ENCODE peak calls at places on chromosomes 11 and 22, in ten cellular contexts. R is activated T-cell treated with anti-CD3 and anti-CD28 coated beads, Interleukin-2, amount 50 U/mL, for 1 hour; X is kidney tubule cell; P is AG10803; L is effector memory CD8-positive, alpha-beta T cell; S is AG09319; Y is COR-L47; E is HCEC 1CT; T is anterior cingulate cortex; G is NCI-H748 treated with DMSO at 0.1 percent for 48 hours. K is an unnamed sample.

GRCh38 chr22:38348751-38349496 is 31.7 kb upstream of the CSNK1E start:
- DNase-seq in R (no peak), X (no peak), P (no peak), L (no peak), S (no peak), Y (no peak), E (no peak), T (no peak), G (no peak), K (no peak)

GRCh38 chr11:106131998-106132397 is 54.5 kb downstream of the AASDHPPT start:
- DNase-seq in R (no peak), X (peak; percentile 4), P (no peak), L (no peak), S (no peak), Y (no peak), E (no peak), T (no peak), G (no peak), K (no peak)

GRCh38 chr11:12497431-12497830 is 120.1 kb downstream of the PARVA start:
- DNase-seq in R (no peak), X (no peak), P (no peak), L (no peak), S (no peak), Y (peak; percentile 47), E (no peak), T (no peak), G (no peak), K (no peak)

GRCh38 chr11:12917830-12918229 is 91.3 kb upstream of the RASSF10 start:
- DNase-seq in R (no peak), X (no peak), P (no peak), L (no peak), S (no peak), Y (no peak), E (no peak), T (no peak), G (no peak), K (no peak)

GRCh38 chr11:116874251-116874650 is 36.8 kb upstream of the APOA1 start:
- DNase-seq in R (no peak), X (no peak), P (no peak), L (no peak), S (no peak), Y (no peak), E (peak; percentile 20), T (no peak), G (no peak), K (no peak)

GRCh38 chr11:62556102-62556871 is 9.7 kb upstream of the AHNAK start:
- DNase-seq in R (peak; percentile 77), X (peak; percentile 98), P (peak; percentile 95), L (peak; percentile 84), S (peak; percentile 91), Y (no peak), E (peak; percentile 98), T (peak; percentile 81), G (no peak), K (peak; percentile 92)

GRCh38 chr11:70104961-70105360 is 26.8 kb downstream of the ANO1 start:
- DNase-seq in R (no peak), X (no peak), P (no peak), L (no peak), S (no peak), Y (no peak), E (no peak), T (no peak), G (no peak), K (no peak)

GRCh38 chr11:61023086-61024035 is 51.9 kb downstream of the CD6 start:
- DNase-seq in R (peak; percentile 75), X (no peak), P (no peak), L (peak; percentile 46), S (no peak), Y (no peak), E (no peak), T (no peak), G (no peak), K (no peak)

GRCh38 chr11:126595560-126595959 is 240.1 kb downstream of the ST3GAL4 start:
- DNase-seq in R (no peak), X (no peak), P (no peak), L (no peak), S (no peak), Y (no peak), E (no peak), T (no peak), G (no peak), K (no peak)

GRCh38 chr11:112315057-112315720 is 54.5 kb upstream of the PLET1 start:
- DNase-seq in R (no peak), X (no peak), P (no peak), L (no peak), S (no peak), Y (no peak), E (no peak), T (peak; percentile 32), G (no peak), K (no peak)

GRCh38 chr11:66022401-66023185 is 3.7 kb downstream of the CATSPER1 start:
- DNase-seq in R (peak; percentile 87), X (peak; percentile 72), P (peak; percentile 46), L (peak; percentile 82), S (no peak), Y (peak; percentile 38), E (peak; percentile 20), T (peak; percentile 30), G (peak; percentile 40), K (peak; percentile 32)

GRCh38 chr11:94107363-94107762 is 21.3 kb upstream of the PANX1 start:
- DNase-seq in R (no peak), X (no peak), P (no peak), L (no peak), S (no peak), Y (no peak), E (no peak), T (no peak), G (no peak), K (no peak)

GRCh38 chr22:38799265-38800002 is 5.5 kb upstream of the DNAL4 start:
- DNase-seq in R (no peak), X (peak; percentile 7), P (peak; percentile 76), L (no peak), S (peak; percentile 10), Y (no peak), E (peak; percentile 1), T (no peak), G (no peak), K (peak; percentile 86)

GRCh38 chr11:127804775-127805446 is 782.4 kb downstream of the ETS1 start:
- DNase-seq in R (no peak), X (no peak), P (no peak), L (no peak), S (no peak), Y (no peak), E (no peak), T (no peak), G (no peak), K (no peak)

GRCh38 chr22:50218996-50219727 is 18.4 kb downstream of the SELENOO start:
- DNase-seq in R (no peak), X (peak; percentile 47), P (peak; percentile 75), L (no peak), S (peak; percentile 43), Y (peak; percentile 85), E (no peak), T (peak; percentile 71), G (no peak), K (no peak)

GRCh38 chr11:102115557-102115956 is 5.3 kb downstream of the YAP1 start:
- DNase-seq in R (no peak), X (peak; percentile 94), P (peak; percentile 34), L (no peak), S (no peak), Y (no peak), E (peak; percentile 44), T (no peak), G (no peak), K (no peak)

GRCh38 chr22:38729946-38730345 is 24.2 kb downstream of the GTPBP1 start:
- DNase-seq in R (peak; percentile 13), X (no peak), P (no peak), L (no peak), S (no peak), Y (no peak), E (no peak), T (no peak), G (no peak), K (no peak)

GRCh38 chr22:37967147-37967546 is 13.6 kb downstream of the POLR2F start:
- DNase-seq in R (no peak), X (peak; percentile 68), P (no peak), L (no peak), S (no peak), Y (no peak), E (no peak), T (no peak), G (no peak), K (no peak)

GRCh38 chr11:116499396-116500001 is 273.3 kb downstream of the BUD13 start:
- DNase-seq in R (no peak), X (peak; percentile 77), P (peak; percentile 45), L (no peak), S (peak; percentile 3), Y (peak; percentile 89), E (no peak), T (peak; percentile 50), G (no peak), K (peak; percentile 4)

K was measured in GM04504.